ENCODE peak calls at places on chromosome 5, in five cellular contexts. U is fibroblast of lung; P is HTR-8/SVneo; E is Caki2; Q is CD4-positive, alpha-beta T cell. O is an unnamed sample.

GRCh38 chr5:71986101-71986500 is 121.2 kb upstream of the MAP1B start:
- DNase-seq in U (no peak), P (no peak), E (no peak), Q (no peak), O (no peak)

GRCh38 chr5:172059661-172060100 is 53.2 kb upstream of the FBXW11 start:
- DNase-seq in U (peak), P (peak), E (peak), Q (no peak), O (no peak)

GRCh38 chr5:93915142-93915553 is 173.7 kb upstream of the POU5F2 start:
- DNase-seq in U (peak), P (no peak), E (no peak), Q (no peak), O (peak)

GRCh38 chr5:96641368-96641767 is 20.8 kb upstream of the CAST start:
- DNase-seq in U (peak), P (no peak), E (no peak), Q (no peak), O (no peak)

GRCh38 chr5:98772415-98773213 is 849 bp upstream of the RGMB start:
- DNase-seq in U (peak), P (peak), E (no peak), Q (peak), O (peak)

GRCh38 chr5:139668064-139668880 is 20.1 kb downstream of the CXXC5 start:
- DNase-seq in U (peak), P (no peak), E (no peak), Q (no peak), O (peak)

GRCh38 chr5:116766470-116766947 is 191.9 kb upstream of the SEMA6A start:
- DNase-seq in U (peak), P (peak), E (peak), Q (no peak), O (peak)

GRCh38 chr5:172885594-172886340 is 51.7 kb downstream of the ERGIC1 start:
- DNase-seq in U (no peak), P (no peak), E (no peak), Q (no peak), O (no peak)

GRCh38 chr5:163496286-163496685 is 9.1 kb upstream of the MAT2B start:
- DNase-seq in U (peak), P (no peak), E (no peak), Q (no peak), O (peak)

GRCh38 chr5:59124983-59125960 is 542.4 kb downstream of the RAB3C start:
- DNase-seq in U (peak), P (no peak), E (peak), Q (no peak), O (no peak)

GRCh38 chr5:167504276-167504675 is 787.2 kb upstream of the WWC1 start:
- DNase-seq in U (no peak), P (no peak), E (no peak), Q (no peak), O (peak)

GRCh38 chr5:123359866-123360569 is 63.2 kb downstream of the CEP120 start:
- DNase-seq in U (peak), P (no peak), E (no peak), Q (no peak), O (no peak)

GRCh38 chr5:148730955-148731898 is 76.9 kb upstream of the HTR4 start:
- DNase-seq in U (peak), P (peak), E (peak), Q (peak), O (peak)

GRCh38 chr5:171667341-171668096 is 118.1 kb upstream of the SMIM23 start:
- DNase-seq in U (peak), P (peak), E (no peak), Q (no peak), O (no peak)

GRCh38 chr5:83555263-83555662 is 83.7 kb downstream of the VCAN start:
- DNase-seq in U (no peak), P (no peak), E (no peak), Q (no peak), O (no peak)

GRCh38 chr5:140240987-140241706 is 61.8 kb downstream of the PFDN1 start:
- DNase-seq in U (peak), P (peak), E (peak), Q (no peak), O (peak)

GRCh38 chr5:1521671-1522600 is 1.8 kb downstream of the LPCAT1 start:
- DNase-seq in U (peak), P (peak), E (peak), Q (no peak), O (peak)

GRCh38 chr5:79512692-79513518 is 1.0 kb downstream of the HOMER1 start:
- DNase-seq in U (peak), P (peak), E (peak), Q (no peak), O (peak)

GRCh38 chr5:125798311-125798710 is 624.9 kb upstream of the GRAMD2B start:
- DNase-seq in U (peak), P (peak), E (peak), Q (no peak), O (peak)

GRCh38 chr5:126446498-126447224 is 23.5 kb downstream of the GRAMD2B start:
- DNase-seq in U (peak), P (peak), E (peak), Q (no peak), O (peak)

GRCh38 chr5:53048248-53048647 is 59.1 kb downstream of the ITGA2 start:
- DNase-seq in U (no peak), P (no peak), E (no peak), Q (no peak), O (no peak)

GRCh38 chr5:136769093-136769492 is 403.7 kb upstream of the TRPC7 start:
- DNase-seq in U (no peak), P (no peak), E (no peak), Q (no peak), O (no peak)

GRCh38 chr5:108953940-108954339 is 206.2 kb downstream of the FER start:
- DNase-seq in U (no peak), P (no peak), E (no peak), Q (no peak), O (no peak)

GRCh38 chr5:177982072-177982727 is 13.8 kb downstream of the PROP1 start:
- DNase-seq in U (no peak), P (no peak), E (no peak), Q (no peak), O (no peak)

GRCh38 chr5:179342577-179342976 is 2.7 kb downstream of the ADAMTS2 start:
- DNase-seq in U (peak), P (peak), E (no peak), Q (no peak), O (no peak)